ENCODE peak calls at places on chromosomes 4 and X, in nine cellular contexts. L is stomach; V is naive thymus-derived CD4-positive, alpha-beta T cell; A is neural progenitor cell; Y is upper lobe of left lung; R is CD8-positive, alpha-beta T cell; K is OCI-LY7; F is heart right ventricle; O is right atrium auricular region. D is an unnamed sample. For H3K4me1 and H3K36me3, the result is how much of the 10 kb centered on the place peaks cover.

GRCh38 chr4:8394806-8395205 is 45.7 kb downstream of the ACOX3 start:
- DNase-seq in O (no peak), L (no peak), Y (no peak), R (no peak), K (no peak), V (no peak), A (no peak), F (no peak), D (no peak)

GRCh38 chr4:101005659-101006058 is 341.7 kb downstream of the PPP3CA start:
- DNase-seq in L (no peak), Y (no peak), V (no peak), R (no peak), F (no peak), A (no peak), O (no peak), K (no peak), D (no peak)

GRCh38 chrX:153948847-153949819 is 4.7 kb upstream of the RENBP start:
- DNase-seq in O (no peak), Y (no peak), K (no peak), A (peak), F (no peak), V (no peak), L (no peak), R (no peak), D (no peak)

GRCh38 chrX:47229427-47229826 is 3.4 kb upstream of the USP11 start:
- DNase-seq in O (no peak), V (no peak), K (no peak), Y (peak), R (no peak), L (no peak), A (no peak), F (no peak), D (no peak)

GRCh38 chrX:22134681-22135080 is 102.6 kb downstream of the PHEX start:
- DNase-seq in K (no peak), V (no peak), L (no peak), Y (no peak), A (no peak), F (no peak), O (no peak), R (no peak), D (no peak)

GRCh38 chr4:126718161-126718560 is 914.6 kb upstream of the INTU start:
- DNase-seq in K (no peak), L (no peak), A (no peak), Y (no peak), V (no peak), F (no peak), O (no peak), R (no peak), D (no peak)

GRCh38 chrX:68936608-68937007 is 107.8 kb downstream of the EFNB1 start:
- DNase-seq in V (no peak), Y (peak), L (peak), O (no peak), R (no peak), F (no peak), K (no peak), A (no peak), D (no peak)

GRCh38 chr4:55723403-55723802 is 87.3 kb upstream of the NMU start:
- DNase-seq in O (no peak), K (no peak), F (no peak), L (no peak), R (no peak), A (no peak), V (no peak), Y (no peak), D (no peak)

GRCh38 chr4:76665721-76666120 is 230.7 kb downstream of the SHROOM3 start:
- DNase-seq in O (no peak), L (no peak), R (no peak), Y (no peak), K (no peak), F (no peak), A (no peak), V (no peak), D (no peak)

GRCh38 chr4:93912146-93912545 is 83.6 kb downstream of the ATOH1 start:
- DNase-seq in R (no peak), K (no peak), V (no peak), O (no peak), F (no peak), Y (no peak), A (no peak), L (no peak), D (no peak)

GRCh38 chrX:3651272-3651671 is 62.2 kb downstream of the PRKX start:
- DNase-seq in R (no peak), Y (no peak), O (no peak), V (peak), A (no peak), K (peak), L (no peak), F (no peak), D (no peak)

GRCh38 chrX:101417981-101418841 is 10.2 kb downstream of the HNRNPH2 start:
- DNase-seq in L (peak), O (no peak), R (peak), A (peak), K (no peak), F (peak), V (peak), Y (peak), D (no peak)

GRCh38 chr4:152075253-152075928 is 314.6 kb upstream of the GATB start:
- DNase-seq in R (no peak), V (no peak), F (no peak), K (no peak), A (no peak), Y (no peak), O (no peak), L (no peak), D (no peak)

GRCh38 chrX:23235051-23235450 is 99.6 kb upstream of the PTCHD1 start:
- DNase-seq in K (no peak), Y (no peak), V (no peak), R (no peak), F (no peak), L (no peak), A (no peak), O (no peak), D (no peak)
- H3K4me1 ChIP-seq in K (under half), Y (under half), V (under half), R (under half), F (under half), L (under half), A (under half), O (under half), D (under half)

DNA sequence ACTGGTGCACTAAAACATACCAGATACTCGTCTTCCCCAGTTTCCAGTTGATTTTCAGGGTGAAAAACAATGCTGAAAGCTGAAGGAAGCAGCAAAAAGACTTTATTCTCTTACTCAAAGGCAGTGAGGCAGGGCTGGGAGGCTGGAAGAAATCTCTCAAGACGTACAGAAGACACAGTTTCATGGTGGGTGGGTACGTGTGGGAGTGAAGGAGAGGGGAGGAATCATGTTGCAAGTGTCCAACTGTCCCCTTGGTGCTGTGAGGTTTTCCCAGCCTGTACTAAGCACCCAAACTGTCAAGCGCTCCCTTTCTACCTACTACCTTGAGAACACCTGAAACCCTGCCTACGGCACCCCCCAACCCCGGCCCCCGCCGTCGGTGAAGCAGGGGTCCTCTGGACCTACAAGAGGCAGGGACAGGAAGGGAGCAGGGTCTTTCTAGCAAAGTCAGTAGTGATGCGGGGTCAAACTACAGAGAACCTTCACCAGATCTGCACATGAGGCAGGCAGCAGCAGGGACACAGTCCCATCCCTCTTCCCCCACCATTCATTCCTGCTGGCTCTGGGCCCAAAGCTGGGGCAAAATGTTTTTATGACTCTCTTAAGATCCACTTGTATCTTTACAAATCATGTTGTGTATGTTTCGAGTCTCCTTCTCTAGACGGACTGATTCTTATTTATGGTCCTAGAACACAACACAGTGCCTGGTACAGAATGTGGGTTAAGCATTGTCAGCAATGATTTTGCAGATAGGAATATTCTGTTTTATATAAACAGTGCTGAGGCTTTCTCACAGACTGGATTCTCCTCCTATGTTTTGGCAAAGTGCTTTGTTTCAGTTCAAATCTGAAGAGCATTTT is 2.4 kb upstream of the SETD7 start:
- DNase-seq in V (no peak), A (no peak), F (no peak), L (no peak), O (no peak), R (no peak), Y (no peak), K (no peak), D (no peak)
- H3K4me3 ChIP-seq in V (no peak), A (no peak), F (no peak), L (no peak), O (no peak), R (no peak), Y (no peak), K (peak), D (no peak)

GRCh38 chr4:78468272-78468671 is 83.3 kb upstream of the ANXA3 start:
- DNase-seq in K (no peak), R (no peak), L (no peak), F (no peak), Y (no peak), V (no peak), A (no peak), O (no peak), D (no peak)
- H3K36me3 ChIP-seq in K (under half), R (under half), L (under half), F (under half), Y (under half), V (under half), A (under half), O (under half), D (under half)

GRCh38 chr4:1247811-1248261 is 1.1 kb downstream of the CTBP1 start:
- DNase-seq in O (peak), A (no peak), K (no peak), R (no peak), V (peak), L (no peak), Y (no peak), F (no peak), D (no peak)
- H3K4me1 ChIP-seq in O (under half), A (under half), K (under half), R (half or more), V (half or more), L (half or more), Y (half or more), F (half or more), D (half or more)

GRCh38 chr4:74095886-74096264 is 3.1 kb downstream of the CXCL2 start:
- DNase-seq in F (no peak), O (no peak), K (no peak), R (no peak), A (no peak), L (no peak), V (no peak), Y (no peak), D (no peak)
- H3K4me3 ChIP-seq in F (no peak), O (no peak), K (no peak), R (no peak), A (no peak), L (no peak), V (no peak), Y (no peak), D (no peak)

GRCh38 chr4:184764601-184765000 is 30.7 kb upstream of the CENPU start:
- DNase-seq in F (no peak), L (no peak), O (no peak), K (no peak), V (no peak), R (no peak), Y (no peak), A (no peak), D (no peak)

GRCh38 chr4:184766421-184766820 is 32.5 kb upstream of the CENPU start:
- DNase-seq in V (no peak), A (no peak), K (no peak), L (no peak), Y (no peak), F (no peak), R (no peak), O (no peak), D (no peak)

GRCh38 chr4:184762100-184762499 is 28.2 kb upstream of the CENPU start:
- DNase-seq in V (peak), O (no peak), R (peak), Y (no peak), L (no peak), F (no peak), K (peak), A (no peak), D (no peak)

GRCh38 chr4:184765473-184766346 is 31.8 kb upstream of the CENPU start:
- DNase-seq in V (no peak), L (no peak), Y (no peak), A (peak), F (no peak), R (no peak), O (no peak), K (no peak), D (no peak)

GRCh38 chr4:184763150-184763780 is 29.4 kb upstream of the CENPU start:
- DNase-seq in A (no peak), F (no peak), K (no peak), Y (no peak), V (peak), L (no peak), R (no peak), O (no peak), D (no peak)
- H3K36me3 ChIP-seq in A (under half), F (under half), K (half or more), Y (half or more), V (under half), L (half or more), R (under half), O (half or more), D (half or more)

DNA sequence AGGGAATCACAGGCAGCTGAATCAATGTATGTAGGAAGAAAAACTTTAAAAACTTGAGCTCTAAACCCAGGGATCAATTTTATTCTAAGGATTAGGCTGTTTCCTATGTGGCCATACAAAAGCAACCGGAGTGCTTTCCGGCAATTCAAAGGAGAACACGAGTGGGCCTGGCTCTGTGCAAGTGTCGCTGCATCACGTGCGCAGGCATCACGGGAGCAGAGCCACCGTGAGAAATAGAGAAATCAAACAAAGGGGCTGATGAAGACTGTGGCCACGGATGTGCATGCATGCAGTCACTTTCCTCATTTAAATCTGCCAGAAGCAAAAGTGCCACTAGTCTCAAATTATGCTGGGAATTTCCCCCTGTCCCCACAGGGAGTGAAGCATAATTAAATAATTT is 196.9 kb downstream of the NSUN7 start:
- DNase-seq in K (no peak), V (no peak), R (no peak), A (no peak), F (no peak), Y (no peak), L (no peak), O (no peak), D (no peak)
- H3K4me1 ChIP-seq in K (under half), V (under half), R (under half), A (under half), F (under half), Y (under half), L (under half), O (under half), D (under half)

GRCh38 chr4:992297-993110 is 700 bp downstream of the SLC26A1 start:
- DNase-seq in Y (peak), F (no peak), L (peak), V (no peak), R (no peak), A (no peak), K (no peak), O (no peak), D (no peak)
- H3K4me3 ChIP-seq in Y (peak), F (no peak), L (peak), V (no peak), R (no peak), A (no peak), K (no peak), O (no peak), D (no peak)

DNA sequence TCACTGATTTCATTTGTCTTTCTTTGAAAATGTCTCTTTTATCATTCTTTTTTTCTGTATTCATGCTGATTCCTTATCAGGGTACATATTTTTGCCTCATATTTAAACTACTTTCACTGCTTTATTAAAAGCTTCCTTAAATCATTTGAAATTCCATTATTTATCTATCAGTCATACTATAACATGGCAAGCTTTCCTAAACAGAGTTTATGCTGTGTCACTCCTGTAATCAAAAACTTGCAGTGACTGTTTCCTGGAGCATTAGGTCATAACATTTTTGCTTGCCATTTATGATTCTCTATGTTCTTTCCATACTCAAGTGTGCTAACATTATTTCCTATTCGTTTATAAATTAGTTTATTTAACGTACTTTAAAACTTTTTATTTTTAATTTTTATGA is 203.7 kb downstream of the BMPR1B start:
- DNase-seq in A (no peak), O (no peak), Y (no peak), V (no peak), R (no peak), F (no peak), K (no peak), L (no peak), D (no peak)
- H3K36me3 ChIP-seq in A (under half), O (under half), Y (under half), V (under half), R (under half), F (under half), K (under half), L (under half), D (under half)

GRCh38 chrX:30816079-30816478 is 73.0 kb downstream of the TAB3 start:
- DNase-seq in V (no peak), Y (no peak), R (no peak), F (no peak), L (no peak), A (no peak), O (no peak), K (no peak), D (no peak)
- H3K4me1 ChIP-seq in V (under half), Y (under half), R (under half), F (under half), L (under half), A (under half), O (under half), K (under half), D (under half)